ENCODE peak calls at places on chromosome 13, in seven cellular contexts. N is neural progenitor cell; O is fibroblast of lung; Y is psoas muscle; C is GM06990; M is tibial artery; F is CD4-positive, alpha-beta T cell. J is an unnamed sample.
A peak's percentile ranks its signal among the peaks of the same experiment; 100 is the strongest.

GRCh38 chr13:109381546-109382180 is 404.7 kb downstream of the IRS2 start:
- DNase-seq in N (no peak), O (peak; percentile 92), Y (no peak), C (no peak), M (no peak), F (no peak), J (no peak)

GRCh38 chr13:98751397-98752110 is 918 bp downstream of the SLC15A1 start:
- DNase-seq in N (peak; percentile 43), O (peak; percentile 33), Y (no peak), C (no peak), M (no peak), F (no peak), J (no peak)

GRCh38 chr13:38830442-38831045 is 143.7 kb downstream of the FREM2 start:
- DNase-seq in N (no peak), O (no peak), Y (no peak), C (no peak), M (no peak), F (no peak), J (no peak)

GRCh38 chr13:103815619-103816018 is 749.4 kb upstream of the SLC10A2 start:
- DNase-seq in N (no peak), O (peak; percentile 66), Y (no peak), C (no peak), M (no peak), F (no peak), J (no peak)

GRCh38 chr13:114264886-114265611 is 16.4 kb upstream of the UPF3A start:
- DNase-seq in N (no peak), O (peak; percentile 87), Y (no peak), C (no peak), M (no peak), F (no peak), J (no peak)

GRCh38 chr13:50085063-50085462 is 69.8 kb downstream of the KCNRG start:
- DNase-seq in N (peak; percentile 59), O (no peak), Y (no peak), C (no peak), M (no peak), F (no peak), J (no peak)

GRCh38 chr13:28035146-28035782 is 46.8 kb upstream of the URAD start:
- DNase-seq in N (no peak), O (no peak), Y (no peak), C (no peak), M (no peak), F (no peak), J (no peak)

GRCh38 chr13:76711515-76712182 is 174.6 kb downstream of the KCTD12 start:
- DNase-seq in N (no peak), O (peak; percentile 94), Y (peak; percentile 15), C (no peak), M (peak; percentile 66), F (no peak), J (peak; percentile 34)

GRCh38 chr13:20326809-20327208 is 94.7 kb upstream of the GJB6 start:
- DNase-seq in N (no peak), O (no peak), Y (no peak), C (no peak), M (no peak), F (no peak), J (no peak)

DNA sequence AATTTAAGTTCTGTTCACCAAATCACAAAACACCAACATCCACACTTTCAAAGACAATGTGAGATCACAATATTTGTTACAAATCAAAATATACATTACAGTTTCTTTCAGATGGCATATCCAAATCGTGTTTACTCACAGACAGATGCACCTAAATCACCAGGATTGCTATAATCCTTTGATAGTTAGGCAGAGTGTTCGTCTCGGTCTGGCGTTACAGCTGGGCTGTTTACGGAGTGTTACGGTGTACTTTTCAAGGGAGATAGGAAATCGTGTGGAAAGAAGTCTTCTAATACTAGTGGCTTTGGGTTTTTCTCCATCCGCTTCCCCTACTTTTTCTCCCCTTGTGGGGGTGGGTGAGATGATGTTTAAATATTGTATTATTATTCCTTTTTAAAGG is 1.9 kb downstream of the MAB21L1 start:
- DNase-seq in N (peak; percentile 55), O (no peak), Y (no peak), C (no peak), M (no peak), F (no peak), J (no peak)
- H3K27me3 ChIP-seq in N (peaks cover 86% of the 10 kb centered on the region), O (no peaks in the 10 kb centered on the region), Y (no peaks in the 10 kb centered on the region), C (no peaks in the 10 kb centered on the region), M (no peaks in the 10 kb centered on the region), F (peaks cover 86% of the 10 kb centered on the region), J (no peaks in the 10 kb centered on the region)

DNA sequence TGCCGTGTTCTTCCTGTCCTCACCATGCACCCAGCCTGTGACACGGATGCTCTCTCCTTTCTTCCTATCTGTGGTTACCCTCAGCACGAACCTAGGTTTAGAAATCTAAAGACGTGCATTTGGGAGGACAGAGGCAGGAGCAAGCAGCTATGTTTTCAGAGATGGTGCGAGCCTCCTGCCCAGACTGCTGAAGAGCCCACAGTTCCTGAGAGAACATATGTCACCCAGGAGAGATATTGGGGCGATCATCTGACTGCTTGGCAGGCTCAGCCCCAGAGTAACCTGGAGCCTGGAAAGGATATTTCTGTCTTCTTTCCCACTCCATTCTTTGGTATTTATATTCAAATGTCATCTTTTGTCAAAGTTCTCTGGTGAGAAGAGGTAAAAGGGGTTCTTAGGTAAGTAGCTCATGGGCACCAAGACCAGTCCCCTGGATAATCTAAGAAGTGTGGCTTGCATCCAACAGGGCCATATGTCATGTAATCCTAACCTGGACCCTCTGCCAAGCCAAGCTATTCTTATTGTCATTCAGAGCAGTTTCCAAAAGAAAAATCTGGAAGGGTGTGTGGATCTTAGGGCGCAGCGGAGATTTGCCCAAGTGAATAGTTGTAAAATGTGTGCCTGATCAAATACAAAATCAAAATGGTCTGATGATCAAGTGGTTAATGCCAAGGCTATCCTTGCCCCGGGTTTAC is 59.5 kb downstream of the FGF9 start:
- DNase-seq in N (no peak), O (no peak), Y (no peak), C (no peak), M (no peak), F (no peak), J (no peak)
- H3K27me3 ChIP-seq in N (no peaks in the 10 kb centered on the region), O (no peaks in the 10 kb centered on the region), Y (no peaks in the 10 kb centered on the region), C (no peaks in the 10 kb centered on the region), M (no peaks in the 10 kb centered on the region), F (no peaks in the 10 kb centered on the region), J (no peaks in the 10 kb centered on the region)

GRCh38 chr13:112054616-112055015 is 12.3 kb upstream of the SOX1 start:
- DNase-seq in N (no peak), O (no peak), Y (no peak), C (no peak), M (no peak), F (no peak), J (no peak)

GRCh38 chr13:112055032-112055416 is 11.9 kb upstream of the SOX1 start:
- DNase-seq in N (no peak), O (no peak), Y (no peak), C (no peak), M (no peak), F (no peak), J (no peak)

GRCh38 chr13:112056739-112057433 is 10.1 kb upstream of the SOX1 start:
- DNase-seq in N (peak; percentile 34), O (no peak), Y (no peak), C (no peak), M (no peak), F (no peak), J (no peak)

GRCh38 chr13:112056284-112056727 is 10.6 kb upstream of the SOX1 start:
- DNase-seq in N (peak; percentile 73), O (no peak), Y (no peak), C (no peak), M (no peak), F (no peak), J (no peak)

GRCh38 chr13:112055417-112056206 is 11.3 kb upstream of the SOX1 start:
- DNase-seq in N (peak; percentile 52), O (no peak), Y (no peak), C (no peak), M (no peak), F (no peak), J (no peak)
- H3K27me3 ChIP-seq in N (peaks cover 100% of the 10 kb centered on the region), O (peaks cover 44% of the 10 kb centered on the region), Y (peaks cover 5% of the 10 kb centered on the region), C (no peaks in the 10 kb centered on the region), M (no peaks in the 10 kb centered on the region), F (peaks cover 99% of the 10 kb centered on the region), J (peaks cover 100% of the 10 kb centered on the region)

DNA sequence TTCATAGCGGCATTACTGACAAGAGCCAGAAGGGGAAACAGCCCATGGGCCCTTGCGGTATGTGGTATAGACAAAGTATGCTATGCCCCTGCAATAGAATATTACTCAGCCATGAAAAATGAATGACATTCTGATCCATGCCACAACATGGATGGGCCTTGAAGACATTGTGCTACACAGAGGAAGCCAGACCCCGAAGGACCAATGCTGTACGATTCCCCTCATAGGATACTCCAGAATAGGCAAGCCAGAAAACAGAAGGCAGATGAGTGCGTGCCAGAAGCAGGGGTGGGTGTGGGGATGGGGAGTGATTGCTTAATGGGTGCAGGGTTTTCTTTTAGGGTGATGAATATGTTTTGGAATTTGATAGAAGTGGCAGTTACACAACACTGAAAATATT is 342.0 kb downstream of the TEX29 start:
- DNase-seq in N (no peak), O (no peak), Y (no peak), C (no peak), M (no peak), F (no peak), J (no peak)
- H3K27me3 ChIP-seq in N (peaks cover 68% of the 10 kb centered on the region), O (no peaks in the 10 kb centered on the region), Y (no peaks in the 10 kb centered on the region), C (no peaks in the 10 kb centered on the region), M (no peaks in the 10 kb centered on the region), F (no peaks in the 10 kb centered on the region), J (peaks cover 6% of the 10 kb centered on the region)

GRCh38 chr13:45587897-45588296 is 27.6 kb downstream of the ERICH6B start:
- DNase-seq in N (no peak), O (no peak), Y (no peak), C (no peak), M (no peak), F (no peak), J (no peak)

GRCh38 chr13:45584816-45585215 is 30.7 kb downstream of the ERICH6B start:
- DNase-seq in N (peak; percentile 9), O (no peak), Y (no peak), C (no peak), M (no peak), F (no peak), J (no peak)

DNA sequence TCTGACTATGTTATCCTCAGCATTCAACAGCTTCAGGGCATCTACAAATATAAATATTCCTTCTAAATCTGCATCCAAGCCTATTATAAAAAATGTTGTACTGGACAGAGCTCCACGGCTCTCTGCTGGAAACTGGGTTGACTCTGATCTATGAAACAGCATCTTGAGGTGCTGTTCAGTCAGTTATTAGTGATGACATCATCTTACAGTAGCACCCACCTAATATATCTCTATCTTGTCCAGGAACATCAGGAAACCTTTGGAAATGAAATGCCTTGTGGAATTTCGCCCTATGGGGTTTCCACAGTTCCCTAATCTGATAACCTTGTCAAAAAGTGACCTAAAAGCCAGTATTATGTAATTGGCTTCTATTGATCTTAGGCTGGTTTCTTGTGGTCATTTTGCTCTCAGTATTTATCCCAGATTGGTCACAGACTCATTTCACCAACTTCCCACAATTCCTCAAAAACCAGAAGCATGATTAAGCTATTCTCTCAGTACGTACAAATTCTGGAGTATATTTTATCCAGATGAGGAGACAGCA is 32.9 kb downstream of the ERICH6B start:
- DNase-seq in N (no peak), O (no peak), Y (no peak), C (no peak), M (no peak), F (no peak), J (no peak)
- H3K27me3 ChIP-seq in N (no peaks in the 10 kb centered on the region), O (peaks cover 3% of the 10 kb centered on the region), Y (no peaks in the 10 kb centered on the region), C (no peaks in the 10 kb centered on the region), M (no peaks in the 10 kb centered on the region), F (no peaks in the 10 kb centered on the region), J (no peaks in the 10 kb centered on the region)

J was measured in heart left ventricle.